ENCODE peak calls at places on chromosomes 11 and 22, in four cellular contexts. One of them, this sample, is unnamed.
A peak's percentile ranks its signal among the peaks of the same experiment; 100 is the strongest.

GRCh38 chr11:120471131-120471530 is 40.4 kb upstream of the GRIK4 start:
- DNase-seq in psoas muscle: no peak
- DNase-seq in CD4-positive, CD25-positive, alpha-beta regulatory T cell: no peak
- DNase-seq in cardiac fibroblast: peak; percentile 40
- DNase-seq in this sample: peak; percentile 77

GRCh38 chr11:126655807-126656128 is 300.3 kb downstream of the ST3GAL4 start:
- DNase-seq in psoas muscle: no peak
- DNase-seq in CD4-positive, CD25-positive, alpha-beta regulatory T cell: no peak
- DNase-seq in cardiac fibroblast: peak; percentile 1
- DNase-seq in this sample: peak; percentile 39

GRCh38 chr11:114311946-114312345 is 15.7 kb downstream of the NNMT start:
- DNase-seq in psoas muscle: no peak
- DNase-seq in CD4-positive, CD25-positive, alpha-beta regulatory T cell: no peak
- DNase-seq in cardiac fibroblast: peak; percentile 20
- DNase-seq in this sample: no peak

GRCh38 chr22:21020802-21021429 is 6.0 kb downstream of the P2RX6 start:
- DNase-seq in psoas muscle: peak; percentile 33
- DNase-seq in CD4-positive, CD25-positive, alpha-beta regulatory T cell: no peak
- DNase-seq in cardiac fibroblast: peak; percentile 24
- DNase-seq in this sample: no peak

GRCh38 chr11:75337195-75337654 is 14.2 kb downstream of the ARRB1 start:
- DNase-seq in psoas muscle: no peak
- DNase-seq in CD4-positive, CD25-positive, alpha-beta regulatory T cell: no peak
- DNase-seq in cardiac fibroblast: peak; percentile 51
- DNase-seq in this sample: peak; percentile 62

GRCh38 chr22:17984114-17984513 is 40.2 kb downstream of the MICAL3 start:
- DNase-seq in psoas muscle: no peak
- DNase-seq in CD4-positive, CD25-positive, alpha-beta regulatory T cell: no peak
- DNase-seq in cardiac fibroblast: no peak
- DNase-seq in this sample: no peak

GRCh38 chr22:46373166-46373565 is 37.7 kb downstream of the TRMU start:
- DNase-seq in psoas muscle: no peak
- DNase-seq in CD4-positive, CD25-positive, alpha-beta regulatory T cell: no peak
- DNase-seq in cardiac fibroblast: no peak
- DNase-seq in this sample: no peak

GRCh38 chr11:56890584-56891305 is 98.0 kb upstream of the OR5AK2 start:
- DNase-seq in psoas muscle: no peak
- DNase-seq in CD4-positive, CD25-positive, alpha-beta regulatory T cell: no peak
- DNase-seq in cardiac fibroblast: no peak
- DNase-seq in this sample: no peak

GRCh38 chr11:116837231-116838091 is at the start of gene APOA1:
- DNase-seq in psoas muscle: no peak
- DNase-seq in CD4-positive, CD25-positive, alpha-beta regulatory T cell: no peak
- DNase-seq in cardiac fibroblast: no peak
- DNase-seq in this sample: no peak

GRCh38 chr11:7534030-7534378 is 20.2 kb downstream of the PPFIBP2 start:
- DNase-seq in psoas muscle: no peak
- DNase-seq in CD4-positive, CD25-positive, alpha-beta regulatory T cell: no peak
- DNase-seq in cardiac fibroblast: no peak
- DNase-seq in this sample: no peak

GRCh38 chr11:9847636-9848035 is 183.8 kb downstream of the SWAP70 start:
- DNase-seq in psoas muscle: no peak
- DNase-seq in CD4-positive, CD25-positive, alpha-beta regulatory T cell: no peak
- DNase-seq in cardiac fibroblast: peak; percentile 22
- DNase-seq in this sample: no peak

GRCh38 chr11:96215094-96215782 is 127.8 kb downstream of the MAML2 start:
- DNase-seq in psoas muscle: no peak
- DNase-seq in CD4-positive, CD25-positive, alpha-beta regulatory T cell: peak; percentile 61
- DNase-seq in cardiac fibroblast: peak; percentile 57
- DNase-seq in this sample: peak; percentile 47

GRCh38 chr11:17772704-17773600 is 38.4 kb downstream of the KCNC1 start:
- DNase-seq in psoas muscle: peak; percentile 49
- DNase-seq in CD4-positive, CD25-positive, alpha-beta regulatory T cell: no peak
- DNase-seq in cardiac fibroblast: no peak
- DNase-seq in this sample: no peak

GRCh38 chr11:107706531-107706930 is 5.3 kb downstream of the SLN start:
- DNase-seq in psoas muscle: no peak
- DNase-seq in CD4-positive, CD25-positive, alpha-beta regulatory T cell: no peak
- DNase-seq in cardiac fibroblast: peak; percentile 31
- DNase-seq in this sample: no peak

GRCh38 chr11:16669799-16670415 is 68.5 kb upstream of the C11orf58 start:
- DNase-seq in psoas muscle: no peak
- DNase-seq in CD4-positive, CD25-positive, alpha-beta regulatory T cell: no peak
- DNase-seq in cardiac fibroblast: peak; percentile 23
- DNase-seq in this sample: peak; percentile 2

GRCh38 chr11:28231475-28231874 is 123.3 kb downstream of the METTL15 start:
- DNase-seq in psoas muscle: no peak
- DNase-seq in CD4-positive, CD25-positive, alpha-beta regulatory T cell: no peak
- DNase-seq in cardiac fibroblast: no peak
- DNase-seq in this sample: peak; percentile 56

GRCh38 chr11:35524780-35525179 is 636 bp downstream of the PAMR1 start:
- DNase-seq in psoas muscle: no peak
- DNase-seq in CD4-positive, CD25-positive, alpha-beta regulatory T cell: no peak
- DNase-seq in cardiac fibroblast: peak; percentile 48
- DNase-seq in this sample: peak; percentile 49

GRCh38 chr11:77135069-77135468 is 7.0 kb downstream of the MYO7A start:
- DNase-seq in psoas muscle: no peak
- DNase-seq in CD4-positive, CD25-positive, alpha-beta regulatory T cell: no peak
- DNase-seq in cardiac fibroblast: no peak
- DNase-seq in this sample: no peak

GRCh38 chr11:72643547-72643946 is 30.7 kb downstream of the PDE2A start:
- DNase-seq in psoas muscle: no peak
- DNase-seq in CD4-positive, CD25-positive, alpha-beta regulatory T cell: no peak
- DNase-seq in cardiac fibroblast: peak; percentile 18
- DNase-seq in this sample: peak; percentile 23
- H3K4me3 ChIP-seq in psoas muscle: no peak overlapping the region
- H3K4me3 ChIP-seq in CD4-positive, CD25-positive, alpha-beta regulatory T cell: no peak overlapping the region
- H3K4me3 ChIP-seq in cardiac fibroblast: no peak overlapping the region
- H3K4me3 ChIP-seq in this sample: no peak overlapping the region

GRCh38 chr11:12087075-12087775 is 23.2 kb upstream of the MICAL2 start:
- DNase-seq in psoas muscle: no peak
- DNase-seq in CD4-positive, CD25-positive, alpha-beta regulatory T cell: peak; percentile 23
- DNase-seq in cardiac fibroblast: peak; percentile 63
- DNase-seq in this sample: peak; percentile 72

GRCh38 chr11:12089473-12089872 is 20.9 kb upstream of the MICAL2 start:
- DNase-seq in psoas muscle: no peak
- DNase-seq in CD4-positive, CD25-positive, alpha-beta regulatory T cell: no peak
- DNase-seq in cardiac fibroblast: no peak
- DNase-seq in this sample: no peak

GRCh38 chr11:12089041-12089440 is 21.3 kb upstream of the MICAL2 start:
- DNase-seq in psoas muscle: no peak
- DNase-seq in CD4-positive, CD25-positive, alpha-beta regulatory T cell: no peak
- DNase-seq in cardiac fibroblast: no peak
- DNase-seq in this sample: no peak

GRCh38 chr11:12088531-12088930 is 21.9 kb upstream of the MICAL2 start:
- DNase-seq in psoas muscle: no peak
- DNase-seq in CD4-positive, CD25-positive, alpha-beta regulatory T cell: no peak
- DNase-seq in cardiac fibroblast: no peak
- DNase-seq in this sample: no peak

GRCh38 chr11:12088047-12088481 is 22.3 kb upstream of the MICAL2 start:
- DNase-seq in psoas muscle: peak; percentile 68
- DNase-seq in CD4-positive, CD25-positive, alpha-beta regulatory T cell: no peak
- DNase-seq in cardiac fibroblast: peak; percentile 65
- DNase-seq in this sample: peak; percentile 59
- H3K4me3 ChIP-seq in psoas muscle: no peak overlapping the region
- H3K4me3 ChIP-seq in CD4-positive, CD25-positive, alpha-beta regulatory T cell: no peak overlapping the region
- H3K4me3 ChIP-seq in cardiac fibroblast: peak overlapping the region; percentile 44
- H3K4me3 ChIP-seq in this sample: no peak overlapping the region

DNA sequence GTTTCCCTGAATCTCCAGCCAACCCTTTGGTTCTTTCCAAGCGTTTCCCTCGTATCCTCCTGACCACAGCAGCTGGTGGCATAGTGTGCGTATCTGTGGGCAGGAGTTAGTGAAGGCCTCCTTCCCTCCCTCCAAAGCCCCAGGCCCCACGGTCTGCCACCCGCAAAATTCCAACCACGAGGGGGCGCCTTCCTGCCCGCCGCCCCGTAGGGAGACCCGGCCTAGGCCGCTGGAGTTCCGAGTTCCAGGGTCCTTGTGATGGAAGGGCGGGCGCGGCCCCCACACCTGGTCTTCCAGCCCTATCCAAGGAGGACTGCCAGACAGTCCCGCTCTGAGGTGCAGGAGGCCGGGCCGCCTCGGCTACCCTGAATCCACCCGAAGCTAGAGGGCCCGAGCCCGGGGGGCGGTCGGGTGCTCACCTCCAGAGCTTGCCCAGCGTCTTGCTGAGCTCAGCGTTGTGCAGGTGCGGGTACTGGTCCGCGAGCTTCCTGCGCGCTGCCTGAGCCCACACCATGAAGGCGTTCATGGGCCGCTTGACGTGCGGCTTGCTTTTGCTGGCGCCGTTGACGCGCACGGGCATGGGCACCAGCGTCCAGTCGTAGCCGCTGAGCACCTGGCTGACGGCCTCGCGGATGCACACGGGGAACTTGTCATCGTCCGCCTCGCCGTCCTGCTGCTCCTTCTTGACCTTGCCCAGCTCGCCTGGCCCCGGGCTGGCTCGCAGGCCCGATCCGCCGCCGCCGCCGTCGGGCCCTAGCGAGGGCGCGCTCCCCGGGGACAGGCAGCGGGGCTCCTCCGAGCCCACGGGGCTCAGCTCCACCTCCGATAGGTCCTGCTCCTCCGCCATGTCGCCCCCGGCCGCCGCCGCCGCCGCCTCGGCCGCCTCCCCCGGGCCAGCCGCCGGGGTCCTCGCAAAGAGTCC is 1.2 kb downstream of the SOX10 start:
- DNase-seq in psoas muscle: no peak
- DNase-seq in CD4-positive, CD25-positive, alpha-beta regulatory T cell: no peak
- DNase-seq in cardiac fibroblast: no peak
- DNase-seq in this sample: no peak
- H3K4me3 ChIP-seq in psoas muscle: no peak overlapping the region
- H3K4me3 ChIP-seq in CD4-positive, CD25-positive, alpha-beta regulatory T cell: no peak overlapping the region
- H3K4me3 ChIP-seq in cardiac fibroblast: no peak overlapping the region
- H3K4me3 ChIP-seq in this sample: no peak overlapping the region

GRCh38 chr22:41781508-41781906 is 19.0 kb upstream of the CCDC134 start:
- DNase-seq in psoas muscle: no peak
- DNase-seq in CD4-positive, CD25-positive, alpha-beta regulatory T cell: no peak
- DNase-seq in cardiac fibroblast: no peak
- DNase-seq in this sample: no peak

GRCh38 chr22:41782316-41782715 is 18.2 kb upstream of the CCDC134 start:
- DNase-seq in psoas muscle: no peak
- DNase-seq in CD4-positive, CD25-positive, alpha-beta regulatory T cell: no peak
- DNase-seq in cardiac fibroblast: no peak
- DNase-seq in this sample: no peak

GRCh38 chr22:41782751-41783150 is 17.7 kb upstream of the CCDC134 start:
- DNase-seq in psoas muscle: no peak
- DNase-seq in CD4-positive, CD25-positive, alpha-beta regulatory T cell: no peak
- DNase-seq in cardiac fibroblast: no peak
- DNase-seq in this sample: no peak

GRCh38 chr22:41779889-41780505 is 20.5 kb upstream of the CCDC134 start:
- DNase-seq in psoas muscle: no peak
- DNase-seq in CD4-positive, CD25-positive, alpha-beta regulatory T cell: no peak
- DNase-seq in cardiac fibroblast: no peak
- DNase-seq in this sample: no peak

DNA sequence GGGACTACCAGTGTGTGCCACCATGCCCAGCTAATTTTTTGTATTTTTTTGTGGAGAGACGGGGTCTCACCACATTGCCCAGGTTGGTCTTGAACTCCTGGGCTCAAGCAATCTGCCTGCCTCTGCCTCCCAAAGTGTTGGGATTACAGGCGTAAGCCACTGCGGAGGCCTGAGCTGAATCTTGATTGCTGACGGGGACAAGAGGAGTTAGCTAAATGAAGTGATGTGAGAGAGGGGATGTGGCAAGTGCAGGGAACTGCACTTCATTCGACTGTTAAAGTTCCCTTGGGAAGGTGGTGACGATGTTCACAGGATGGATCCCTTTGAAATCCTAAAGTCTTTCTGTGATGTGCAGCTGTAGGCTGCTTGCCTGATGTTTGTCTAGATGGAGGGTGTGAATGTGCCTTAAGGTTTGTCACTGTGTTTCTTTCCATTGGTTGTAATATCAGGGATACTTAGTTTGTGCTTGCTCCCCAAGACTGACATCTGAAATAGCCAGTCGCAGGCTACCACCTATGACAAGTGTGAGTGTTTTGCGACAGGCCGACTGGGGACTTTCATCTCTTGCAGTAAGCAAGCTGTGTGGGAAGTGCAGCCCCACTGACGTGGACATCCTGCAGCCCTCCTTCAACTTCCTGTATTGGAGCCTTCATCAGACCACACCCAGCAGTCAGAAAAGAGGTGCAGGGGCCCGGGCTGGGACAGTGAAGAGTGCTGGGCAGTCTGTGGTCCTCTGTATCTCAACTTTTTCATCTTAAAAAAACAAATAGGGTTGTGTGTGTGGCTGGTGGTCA is 19.6 kb upstream of the CCDC134 start:
- DNase-seq in psoas muscle: peak; percentile 80
- DNase-seq in CD4-positive, CD25-positive, alpha-beta regulatory T cell: peak; percentile 93
- DNase-seq in cardiac fibroblast: peak; percentile 79
- DNase-seq in this sample: peak; percentile 4
- H3K4me3 ChIP-seq in psoas muscle: no peak overlapping the region
- H3K4me3 ChIP-seq in CD4-positive, CD25-positive, alpha-beta regulatory T cell: peak overlapping the region; percentile 95
- H3K4me3 ChIP-seq in cardiac fibroblast: no peak overlapping the region
- H3K4me3 ChIP-seq in this sample: no peak overlapping the region

DNA sequence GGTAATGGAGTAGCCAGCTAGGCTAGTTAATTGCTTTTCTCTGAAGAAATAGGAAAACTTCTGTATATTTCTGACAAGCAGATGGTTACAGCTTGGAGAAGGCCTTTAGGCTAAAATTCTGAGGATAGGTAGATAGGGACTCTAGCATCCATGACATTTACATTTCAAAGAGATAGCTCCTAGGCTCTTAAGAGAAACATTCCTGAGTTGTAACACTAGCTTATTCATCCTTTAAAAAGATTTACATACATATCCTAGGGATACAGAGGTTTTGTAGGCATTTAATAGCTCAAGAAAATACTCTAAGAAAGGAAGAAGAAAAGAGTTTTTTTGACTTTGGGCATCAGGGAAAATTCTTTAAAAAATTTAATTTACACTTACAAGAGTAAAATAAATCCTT is 130.9 kb upstream of the CCDC179 start:
- DNase-seq in psoas muscle: no peak
- DNase-seq in CD4-positive, CD25-positive, alpha-beta regulatory T cell: no peak
- DNase-seq in cardiac fibroblast: no peak
- DNase-seq in this sample: no peak
- H3K4me3 ChIP-seq in psoas muscle: no peak overlapping the region
- H3K4me3 ChIP-seq in CD4-positive, CD25-positive, alpha-beta regulatory T cell: no peak overlapping the region
- H3K4me3 ChIP-seq in cardiac fibroblast: no peak overlapping the region
- H3K4me3 ChIP-seq in this sample: no peak overlapping the region

GRCh38 chr11:134120921-134121526 is 52.2 kb downstream of the JAM3 start:
- DNase-seq in psoas muscle: no peak
- DNase-seq in CD4-positive, CD25-positive, alpha-beta regulatory T cell: no peak
- DNase-seq in cardiac fibroblast: peak; percentile 75
- DNase-seq in this sample: peak; percentile 75
- H3K4me3 ChIP-seq in psoas muscle: peak overlapping the region; percentile 52
- H3K4me3 ChIP-seq in CD4-positive, CD25-positive, alpha-beta regulatory T cell: no peak overlapping the region
- H3K4me3 ChIP-seq in cardiac fibroblast: peak overlapping the region; percentile 30
- H3K4me3 ChIP-seq in this sample: peak overlapping the region; percentile 79